ENCODE peak calls at places on chromosomes 3 and 15, in ten cellular contexts. K is A549; H is PC-9; E is HEK293T; P is endothelial cell; L is Calu3; C is tibial artery; T is stimulated activated naive B cell treated with anti-CD40 and anti-IgM and Interleukin-4, amounts not matched to agents 10 μg/mL and 1 μg/mL and 100 μg/mL, for 72 hours; R is type B pancreatic cell; U is activated CD4-positive, alpha-beta T cell treated with anti-CD3 and anti-CD28 coated beads, Interleukin-2, amount 50 U/mL, for 4 hours. F is an unnamed sample.

GRCh38 chr15:101027273-101027901 is 108.2 kb downstream of the LRRK1 start:
- DNase-seq in R (peak; percentile 68), H (no peak), U (no peak), K (no peak), C (peak; percentile 61), E (no peak), T (no peak), P (no peak), L (no peak), F (no peak)

GRCh38 chr15:56817266-56817665 is 84.0 kb upstream of the ZNF280D start:
- DNase-seq in K (peak; percentile 23), U (no peak), C (no peak), E (no peak), P (no peak), L (no peak), R (no peak), T (no peak), H (no peak), F (no peak)

GRCh38 chr15:75796321-75796720 is 46.9 kb upstream of the UBE2Q2 start:
- DNase-seq in R (no peak), U (no peak), K (no peak), T (no peak), L (no peak), E (no peak), C (no peak), H (no peak), P (no peak), F (no peak)

GRCh38 chr3:51942603-51943450 is 664 bp downstream of the PARP3 start:
- DNase-seq in L (peak; percentile 66), P (no peak), H (peak; percentile 53), T (peak; percentile 54), R (no peak), C (peak; percentile 78), E (peak; percentile 43), K (peak; percentile 60), U (peak; percentile 62), F (peak; percentile 57)

GRCh38 chr3:141680620-141681389 is 57.3 kb upstream of the RNF7 start:
- DNase-seq in E (no peak), T (no peak), P (no peak), L (peak; percentile 78), H (no peak), C (no peak), U (no peak), R (no peak), K (no peak), F (peak; percentile 60)

GRCh38 chr15:58474741-58475323 is 43.0 kb downstream of the LIPC start:
- DNase-seq in E (no peak), P (no peak), U (no peak), C (no peak), H (no peak), L (no peak), T (no peak), K (no peak), R (no peak), F (no peak)

GRCh38 chr3:192851821-192852352 is 65.8 kb downstream of the MB21D2 start:
- DNase-seq in L (peak; percentile 97), P (no peak), E (no peak), U (no peak), H (peak; percentile 100), C (peak; percentile 76), R (no peak), T (peak; percentile 7), K (peak; percentile 79), F (no peak)

GRCh38 chr15:91055548-91056331 is 33.3 kb upstream of the VPS33B start:
- DNase-seq in H (peak; percentile 43), E (peak; percentile 84), T (peak; percentile 18), L (peak; percentile 81), U (peak; percentile 11), P (peak; percentile 70), K (peak; percentile 85), C (no peak), R (no peak), F (peak; percentile 92)

GRCh38 chr3:62057339-62058047 is 315.9 kb downstream of the FEZF2 start:
- DNase-seq in H (no peak), E (no peak), R (no peak), C (no peak), U (no peak), P (no peak), T (no peak), L (no peak), K (no peak), F (no peak)

GRCh38 chr15:88385078-88385700 is 82.0 kb downstream of the MRPL46 start:
- DNase-seq in U (no peak), R (no peak), H (no peak), E (no peak), K (peak; percentile 90), P (no peak), C (no peak), L (no peak), T (no peak), F (no peak)

GRCh38 chr3:38698061-38698460 is 48.6 kb upstream of the SCN5A start:
- DNase-seq in K (no peak), U (no peak), R (no peak), C (no peak), L (no peak), E (no peak), H (no peak), P (no peak), T (no peak), F (no peak)

F was measured in iPS-NIHi11.